ENCODE peak calls at places on chromosome 11, in eight cellular contexts. J is colonic mucosa; X is cardiac fibroblast; U is suprapubic skin; W is dorsolateral prefrontal cortex; Q is CD4-positive, CD25-positive, alpha-beta regulatory T cell; E is right lobe of liver; C is upper lobe of right lung. M is an unnamed sample.

GRCh38 chr11:73971175-73971719 is 11.4 kb downstream of the UCP2 start:
- DNase-seq in X (no peak), W (no peak), Q (no peak), E (no peak), C (no peak), J (no peak), U (no peak), M (no peak)

GRCh38 chr11:102552447-102553200 is 22.1 kb upstream of the MMP7 start:
- DNase-seq in U (no peak), J (peak), C (no peak), W (no peak), X (peak), Q (no peak), E (no peak), M (no peak)

GRCh38 chr11:120057595-120058581 is 80.0 kb downstream of the TRIM29 start:
- DNase-seq in E (no peak), W (no peak), J (peak), Q (no peak), U (peak), X (peak), C (no peak), M (no peak)

GRCh38 chr11:107973641-107974040 is 35.1 kb upstream of the CUL5 start:
- DNase-seq in W (no peak), E (no peak), U (no peak), X (no peak), C (no peak), Q (no peak), J (no peak), M (no peak)

GRCh38 chr11:95641506-95641905 is 148.1 kb downstream of the FAM76B start:
- DNase-seq in X (no peak), U (no peak), E (peak), W (no peak), Q (peak), J (no peak), C (peak), M (peak)

GRCh38 chr11:111429066-111429506 is 50.0 kb upstream of the POU2AF1 start:
- DNase-seq in U (peak), X (peak), W (no peak), E (peak), J (peak), C (no peak), Q (peak), M (peak)

GRCh38 chr11:61752117-61752924 is at the start of gene MYRF:
- DNase-seq in J (peak), X (peak), E (peak), U (no peak), W (peak), C (peak), Q (peak), M (no peak)

GRCh38 chr11:33045551-33046255 is 6.3 kb downstream of the TCP11L1 start:
- DNase-seq in J (peak), C (no peak), X (no peak), W (no peak), Q (no peak), E (no peak), U (no peak), M (no peak)

GRCh38 chr11:17810736-17811135 is 76.2 kb downstream of the KCNC1 start:
- DNase-seq in J (no peak), U (no peak), Q (no peak), E (no peak), W (peak), C (no peak), X (peak), M (no peak)

GRCh38 chr11:72778535-72779494 is 15.0 kb downstream of the STARD10 start:
- DNase-seq in J (peak), C (no peak), W (no peak), E (peak), U (no peak), Q (no peak), X (no peak), M (no peak)

GRCh38 chr11:62005231-62005661 is 37.8 kb upstream of the FTH1 start:
- DNase-seq in E (no peak), C (no peak), Q (no peak), X (peak), W (peak), J (no peak), U (no peak), M (no peak)

GRCh38 chr11:78045851-78046485 is 17.7 kb upstream of the THRSP start:
- DNase-seq in X (peak), J (peak), Q (peak), C (peak), W (peak), U (peak), E (peak), M (no peak)

GRCh38 chr11:29310706-29311342 is 706.0 kb downstream of the KCNA4 start:
- DNase-seq in J (no peak), W (no peak), C (no peak), Q (no peak), E (no peak), U (no peak), X (no peak), M (no peak)

GRCh38 chr11:71420455-71421241 is 27.5 kb downstream of the DHCR7 start:
- DNase-seq in W (no peak), U (no peak), Q (no peak), J (peak), E (no peak), X (peak), C (no peak), M (peak)

GRCh38 chr11:12377824-12378593 is 638 bp downstream of the PARVA start:
- DNase-seq in U (peak), C (peak), E (peak), Q (peak), J (peak), W (peak), X (peak), M (no peak)

GRCh38 chr11:62353841-62354240 is 16.6 kb downstream of the ASRGL1 start:
- DNase-seq in E (no peak), X (no peak), C (no peak), J (no peak), U (no peak), W (no peak), Q (no peak), M (no peak)

GRCh38 chr11:6650980-6651379 is 4.6 kb downstream of the DCHS1 start:
- DNase-seq in W (no peak), C (no peak), E (no peak), Q (no peak), U (no peak), X (no peak), J (no peak), M (no peak)

GRCh38 chr11:134476435-134477021 is 64.5 kb upstream of the B3GAT1 start:
- DNase-seq in C (peak), W (no peak), U (no peak), X (no peak), J (no peak), Q (no peak), E (no peak), M (no peak)

GRCh38 chr11:123300874-123301695 is 106.0 kb upstream of the CLMP start:
- DNase-seq in J (no peak), Q (no peak), C (no peak), W (no peak), U (no peak), X (peak), E (no peak), M (no peak)

GRCh38 chr11:112321521-112322172 is 61.0 kb upstream of the PLET1 start:
- DNase-seq in Q (no peak), J (peak), C (peak), W (no peak), X (peak), E (peak), U (peak), M (no peak)

GRCh38 chr11:123477205-123477907 is 47.3 kb downstream of the GRAMD1B start:
- DNase-seq in X (no peak), W (no peak), E (no peak), U (no peak), Q (no peak), J (no peak), C (no peak), M (no peak)

GRCh38 chr11:72511393-72512047 is 77.2 kb upstream of the CLPB start:
- DNase-seq in J (no peak), U (no peak), X (peak), E (no peak), W (no peak), Q (no peak), C (no peak), M (no peak)

GRCh38 chr11:72519220-72519881 is 85.0 kb upstream of the CLPB start:
- DNase-seq in W (no peak), E (no peak), C (no peak), X (no peak), Q (peak), J (no peak), U (no peak), M (no peak)

GRCh38 chr11:19658344-19658743 is 54.3 kb upstream of the NAV2 start:
- DNase-seq in C (no peak), J (no peak), U (no peak), X (no peak), W (no peak), Q (no peak), E (no peak), M (no peak)

GRCh38 chr11:102603091-102603490 is 22.0 kb downstream of the MMP20 start:
- DNase-seq in U (no peak), C (no peak), J (no peak), Q (no peak), W (peak), X (peak), E (no peak), M (no peak)

GRCh38 chr11:12272821-12273617 is 104.4 kb upstream of the PARVA start:
- DNase-seq in U (no peak), W (peak), J (no peak), E (no peak), C (no peak), X (no peak), Q (no peak), M (no peak)

GRCh38 chr11:32830413-32830738 is 649 bp downstream of the PRRG4 start:
- DNase-seq in E (peak), U (no peak), X (peak), Q (no peak), W (no peak), J (peak), C (no peak), M (no peak)

GRCh38 chr11:91960770-91961169 is 263.8 kb upstream of the FAT3 start:
- DNase-seq in C (no peak), J (no peak), U (no peak), X (no peak), E (no peak), W (no peak), Q (no peak), M (no peak)

GRCh38 chr11:100930185-100930778 is 199.3 kb downstream of the PGR start:
- DNase-seq in W (no peak), X (peak), C (no peak), U (no peak), E (no peak), Q (no peak), J (no peak), M (no peak)

GRCh38 chr11:61281581-61282250 is 13.4 kb downstream of the VWCE start:
- DNase-seq in E (peak), X (peak), J (peak), C (peak), Q (no peak), W (no peak), U (no peak), M (no peak)

GRCh38 chr11:124799384-124800225 is 601 bp downstream of the MSANTD2 start:
- DNase-seq in U (peak), W (no peak), J (peak), E (peak), C (peak), X (peak), Q (peak), M (no peak)

GRCh38 chr11:42762348-42762747 is 549.4 kb upstream of the API5 start:
- DNase-seq in C (no peak), U (no peak), Q (no peak), J (no peak), E (no peak), X (no peak), W (no peak), M (no peak)

GRCh38 chr11:32454993-32455392 is 19.7 kb upstream of the WT1 start:
- DNase-seq in W (no peak), J (no peak), U (no peak), Q (no peak), E (no peak), C (no peak), X (no peak), M (no peak)

GRCh38 chr11:43920598-43921419 is 21.6 kb upstream of the C11orf96 start:
- DNase-seq in X (peak), W (no peak), Q (no peak), U (no peak), C (no peak), E (no peak), J (no peak), M (no peak)

GRCh38 chr11:67320011-67320410 is 16.7 kb downstream of the SSH3 start:
- DNase-seq in J (no peak), C (no peak), Q (no peak), E (no peak), W (no peak), U (no peak), X (no peak), M (no peak)

GRCh38 chr11:96708469-96708868 is 318.7 kb downstream of the JRKL start:
- DNase-seq in W (no peak), Q (no peak), U (no peak), C (no peak), E (no peak), J (no peak), X (no peak), M (no peak)
- H3K4me3 ChIP-seq in W (no peak), Q (no peak), U (no peak), C (no peak), E (no peak), J (no peak), X (no peak), M (no peak)

GRCh38 chr11:86510674-86511073 is 136.0 kb downstream of the CCDC81 start:
- DNase-seq in C (no peak), Q (no peak), U (no peak), E (no peak), W (no peak), X (no peak), J (peak), M (no peak)
- H3K4me3 ChIP-seq in C (no peak), Q (no peak), U (no peak), E (no peak), W (no peak), X (no peak), J (no peak), M (no peak)

DNA sequence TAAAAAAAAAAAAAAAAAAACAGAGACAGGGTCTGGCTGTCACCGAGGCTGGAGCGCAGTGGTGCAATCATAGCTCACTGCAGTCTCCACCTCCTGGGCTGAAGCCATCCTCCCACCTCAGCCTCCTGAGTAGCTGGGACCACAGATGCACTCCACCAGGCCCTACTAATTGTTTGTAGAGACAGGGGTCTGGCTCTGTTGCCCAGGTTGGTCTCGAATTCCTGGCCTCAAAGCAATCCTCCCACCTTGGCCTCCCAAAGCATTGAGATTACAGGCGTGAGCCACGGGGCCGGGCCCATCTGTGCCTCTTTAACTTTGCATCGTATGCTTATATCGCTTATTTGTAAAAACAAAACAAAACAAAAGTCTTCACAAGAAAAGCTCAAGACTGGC is 3.1 kb downstream of the CPT1A start:
- DNase-seq in C (no peak), U (peak), X (peak), J (no peak), E (no peak), Q (peak), W (no peak), M (no peak)
- H3K4me3 ChIP-seq in C (peak), U (peak), X (peak), J (peak), E (peak), Q (peak), W (peak), M (peak)

DNA sequence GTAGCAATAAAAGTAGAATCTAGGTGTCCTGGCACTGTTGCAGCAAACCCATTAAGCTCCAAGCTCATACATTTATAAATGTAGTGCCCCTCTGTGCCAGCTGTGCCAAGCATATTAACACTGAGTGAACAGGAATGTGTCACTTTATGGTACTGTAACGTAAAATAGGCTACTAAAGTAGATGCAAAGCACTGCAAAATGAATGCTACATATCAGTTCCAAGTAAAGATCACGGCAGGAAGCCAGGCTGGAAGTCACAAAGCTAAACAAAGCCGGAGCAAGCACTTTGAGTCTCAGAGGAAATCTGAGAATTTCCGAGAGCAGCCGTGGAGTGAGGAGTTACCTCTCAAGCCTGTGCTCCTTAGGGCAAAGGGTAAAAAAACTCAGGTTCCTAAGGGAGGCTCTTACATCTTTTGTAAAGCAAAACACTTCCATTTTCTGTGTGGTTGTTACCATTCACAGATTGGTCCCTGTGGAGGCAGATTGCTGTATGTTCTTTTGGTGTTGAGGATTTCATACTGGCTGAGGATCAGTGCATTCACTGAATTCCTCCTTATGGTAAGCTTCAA is 85.7 kb downstream of the WNT11 start:
- DNase-seq in X (peak), E (no peak), W (no peak), J (peak), C (no peak), Q (no peak), U (no peak), M (no peak)
- H3K4me3 ChIP-seq in X (no peak), E (no peak), W (no peak), J (no peak), C (no peak), Q (no peak), U (no peak), M (no peak)

DNA sequence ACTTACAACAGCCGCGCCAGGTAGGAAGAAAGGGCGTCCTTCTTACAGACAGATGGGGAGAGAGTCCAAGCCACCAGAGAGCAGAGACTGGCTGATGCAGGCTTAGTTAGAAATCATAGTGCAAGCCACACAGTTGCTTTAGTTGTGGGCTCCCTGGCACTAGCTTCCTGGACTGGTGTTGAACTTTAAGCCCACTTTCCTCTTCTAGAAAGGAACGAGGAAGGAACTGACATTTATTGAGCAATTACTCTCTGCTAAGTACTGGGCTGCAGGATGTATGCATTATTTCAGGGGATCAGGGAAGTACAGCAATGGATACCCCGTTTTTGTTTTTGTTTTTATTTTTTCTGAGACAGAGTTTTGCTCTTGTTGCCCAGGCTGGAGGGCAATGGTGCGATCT is 3.0 kb downstream of the BACE1 start:
- DNase-seq in U (no peak), W (no peak), Q (no peak), J (no peak), E (no peak), X (no peak), C (no peak), M (no peak)
- H3K4me3 ChIP-seq in U (no peak), W (no peak), Q (no peak), J (no peak), E (no peak), X (no peak), C (no peak), M (no peak)

DNA sequence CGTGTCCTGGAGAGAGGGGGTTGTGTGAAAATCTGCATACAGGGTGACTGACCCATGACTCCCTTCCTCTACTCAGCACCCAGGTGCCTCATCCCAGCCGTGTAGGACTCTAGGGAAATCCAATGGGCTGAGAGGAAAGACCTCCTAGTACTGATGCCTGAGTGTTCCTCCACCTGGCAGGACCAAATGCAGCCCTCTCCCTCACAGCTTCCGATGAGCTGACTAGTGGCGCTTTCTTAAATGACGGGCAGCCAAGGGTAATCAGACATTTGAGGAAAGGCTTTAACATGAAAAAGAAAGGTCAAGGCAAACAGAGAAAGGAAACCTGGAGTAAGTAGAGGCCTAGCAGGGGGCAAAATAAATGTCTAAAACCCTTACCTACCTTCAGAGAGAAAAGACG is 5.0 kb upstream of the KCNJ1 start:
- DNase-seq in J (no peak), Q (no peak), C (no peak), W (no peak), X (no peak), E (no peak), U (no peak), M (no peak)
- H3K4me3 ChIP-seq in J (no peak), Q (no peak), C (no peak), W (no peak), X (no peak), E (no peak), U (no peak), M (no peak)

DNA sequence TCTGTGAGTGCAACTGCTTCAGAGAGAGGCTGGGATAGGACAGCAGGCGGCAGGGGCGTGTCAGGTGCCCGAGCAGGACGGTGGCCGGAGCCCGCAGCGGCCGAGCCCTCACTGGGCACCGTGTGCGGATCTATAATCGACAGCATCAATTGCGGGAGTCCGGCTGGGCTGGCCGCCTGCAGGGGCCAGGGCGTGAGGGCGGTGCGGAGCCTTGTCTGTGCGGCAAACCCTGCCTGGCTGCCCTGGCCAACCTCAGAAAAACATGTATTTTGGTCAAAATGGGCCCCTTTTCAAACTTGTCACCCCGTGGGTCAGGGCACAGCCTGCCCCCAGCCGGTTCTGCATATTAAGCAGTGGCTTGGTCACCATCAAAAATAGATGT is 91.3 kb upstream of the KCNQ1OT1 start:
- DNase-seq in X (no peak), W (peak), C (peak), Q (no peak), U (peak), J (no peak), E (peak), M (no peak)
- H3K4me3 ChIP-seq in X (no peak), W (peak), C (peak), Q (no peak), U (peak), J (peak), E (peak), M (no peak)

DNA sequence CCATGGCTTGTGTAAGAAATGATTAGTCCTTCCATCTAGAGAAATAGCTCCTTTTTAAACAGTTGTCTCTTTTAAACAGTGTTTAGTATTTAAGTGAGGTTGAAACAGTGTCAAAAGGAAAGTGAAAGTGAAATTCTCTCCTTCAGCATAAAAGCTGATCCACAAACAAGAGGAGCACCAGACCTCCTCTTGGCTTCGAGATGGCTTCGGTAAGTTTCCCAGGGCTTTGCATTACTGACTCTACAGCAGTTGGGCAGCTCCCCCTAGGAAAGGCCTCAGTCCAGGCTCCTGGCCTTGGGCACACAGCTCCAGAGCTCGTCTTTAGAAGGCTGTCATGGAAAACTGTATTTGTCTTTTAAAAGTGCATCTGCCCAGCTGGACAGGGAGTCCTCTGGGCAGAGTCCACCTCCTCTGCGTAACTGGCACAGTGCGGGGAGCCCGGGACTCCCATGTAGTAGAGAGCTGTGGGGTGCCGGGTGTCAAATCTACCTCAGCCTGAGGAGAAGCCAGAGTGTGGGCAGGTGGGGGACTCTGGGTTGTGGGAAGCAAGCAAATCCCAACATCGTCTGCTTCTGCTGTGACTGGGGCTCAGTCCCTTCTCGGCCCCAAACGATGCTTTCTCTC is at the start of gene PLAAT4:
- DNase-seq in J (peak), U (no peak), Q (peak), W (peak), X (peak), C (no peak), E (peak), M (no peak)
- H3K4me3 ChIP-seq in J (peak), U (peak), Q (peak), W (peak), X (peak), C (peak), E (peak), M (peak)

GRCh38 chr11:64894070-64894811 is 15.8 kb upstream of the EHD1 start:
- DNase-seq in C (peak), E (peak), W (peak), Q (peak), J (peak), X (peak), U (peak), M (no peak)
- H3K4me3 ChIP-seq in C (no peak), E (peak), W (no peak), Q (no peak), J (peak), X (no peak), U (no peak), M (no peak)

M was measured in GM12864.